ENCODE peak calls at places on chromosomes 2 and 18, in six cellular contexts. F, Z, R, Y, D and B are unnamed samples.

GRCh38 chr2:174778479-174778962 is 14.2 kb upstream of the CHRNA1 start:
- DNase-seq in F (no peak), Z (no peak), R (no peak), Y (peak; percentile 62), D (no peak), B (no peak)

GRCh38 chr2:9778012-9778411 is 65.3 kb upstream of the TAF1B start:
- DNase-seq in F (no peak), Z (no peak), R (peak; percentile 85), Y (no peak), D (no peak), B (peak; percentile 51)

GRCh38 chr2:121080013-121080772 is 204.8 kb downstream of the TFCP2L1 start:
- DNase-seq in F (peak; percentile 44), Z (peak; percentile 69), R (peak; percentile 84), Y (no peak), D (no peak), B (peak; percentile 83)

GRCh38 chr2:204544961-204545860 is at the start of gene PARD3B:
- DNase-seq in F (peak; percentile 82), Z (peak; percentile 74), R (peak; percentile 85), Y (peak; percentile 12), D (peak; percentile 20), B (peak; percentile 70)

GRCh38 chr2:47008381-47009280 is 93.0 kb upstream of the MCFD2 start:
- DNase-seq in F (peak; percentile 38), Z (no peak), R (peak; percentile 81), Y (no peak), D (no peak), B (peak; percentile 32)

GRCh38 chr18:32019251-32019943 is 772 bp downstream of the RNF125 start:
- DNase-seq in F (peak; percentile 0), Z (peak; percentile 49), R (peak; percentile 75), Y (peak; percentile 49), D (no peak), B (peak; percentile 51)

GRCh38 chr2:219028996-219029828 is 12.1 kb downstream of the CFAP65 start:
- DNase-seq in F (no peak), Z (no peak), R (no peak), Y (no peak), D (no peak), B (no peak)

GRCh38 chr2:213723051-213723560 is 438.8 kb downstream of the SPAG16 start:
- DNase-seq in F (no peak), Z (no peak), R (peak; percentile 9), Y (no peak), D (no peak), B (no peak)

GRCh38 chr2:116510117-116510671 is 1304.3 kb upstream of the DDX18 start:
- DNase-seq in F (no peak), Z (no peak), R (peak; percentile 3), Y (no peak), D (no peak), B (no peak)

GRCh38 chr2:25368650-25369049 is 26.9 kb upstream of the DNMT3A start:
- DNase-seq in F (no peak), Z (no peak), R (no peak), Y (no peak), D (no peak), B (no peak)

GRCh38 chr2:9824956-9825720 is 18.1 kb upstream of the TAF1B start:
- DNase-seq in F (no peak), Z (no peak), R (no peak), Y (no peak), D (no peak), B (no peak)

GRCh38 chr2:240327566-240327965 is 107.9 kb upstream of the GPC1 start:
- DNase-seq in F (no peak), Z (no peak), R (no peak), Y (no peak), D (no peak), B (no peak)

GRCh38 chr18:2102022-2102421 is 469.3 kb downstream of the METTL4 start:
- DNase-seq in F (no peak), Z (no peak), R (no peak), Y (no peak), D (no peak), B (no peak)

GRCh38 chr2:239732666-239733010 is 292.5 kb downstream of the NDUFA10 start:
- DNase-seq in F (no peak), Z (no peak), R (no peak), Y (no peak), D (no peak), B (no peak)

GRCh38 chr2:184793196-184793595 is 194.9 kb downstream of the ZNF804A start:
- DNase-seq in F (no peak), Z (no peak), R (no peak), Y (no peak), D (no peak), B (no peak)

GRCh38 chr2:97693476-97693875 is 19.9 kb upstream of the ZAP70 start:
- DNase-seq in F (no peak), Z (no peak), R (no peak), Y (no peak), D (no peak), B (no peak)

GRCh38 chr2:151880586-151880985 is 52.4 kb upstream of the ARL5A start:
- DNase-seq in F (no peak), Z (no peak), R (no peak), Y (no peak), D (no peak), B (no peak)

GRCh38 chr2:174121612-174122011 is 126.7 kb downstream of the OLA1 start:
- DNase-seq in F (no peak), Z (no peak), R (no peak), Y (no peak), D (no peak), B (no peak)

GRCh38 chr2:25251461-25252273 is 83.3 kb upstream of the POMC start:
- DNase-seq in F (peak; percentile 42), Z (peak; percentile 46), R (peak; percentile 83), Y (no peak), D (no peak), B (peak; percentile 57)

GRCh38 chr18:79573921-79574491 is 105.6 kb upstream of the CTDP1 start:
- DNase-seq in F (no peak), Z (no peak), R (no peak), Y (no peak), D (no peak), B (no peak)

GRCh38 chr2:235268535-235268934 is 225.3 kb upstream of the AGAP1 start:
- DNase-seq in F (no peak), Z (no peak), R (no peak), Y (no peak), D (peak; percentile 13), B (no peak)

GRCh38 chr2:66173635-66174034 is 261.3 kb upstream of the MEIS1 start:
- DNase-seq in F (no peak), Z (no peak), R (no peak), Y (no peak), D (no peak), B (no peak)

GRCh38 chr18:26943906-26944305 is 78.4 kb upstream of the AQP4 start:
- DNase-seq in F (no peak), Z (no peak), R (no peak), Y (no peak), D (no peak), B (no peak)

GRCh38 chr2:63789318-63790051 is 52.2 kb upstream of the UGP2 start:
- DNase-seq in F (no peak), Z (no peak), R (no peak), Y (no peak), D (no peak), B (no peak)

GRCh38 chr2:224927671-224928173 is 114.5 kb downstream of the DOCK10 start:
- DNase-seq in F (no peak), Z (peak; percentile 56), R (no peak), Y (peak; percentile 58), D (peak; percentile 64), B (no peak)

GRCh38 chr2:767944-768343 is 90.7 kb upstream of the TMEM18 start:
- DNase-seq in F (no peak), Z (no peak), R (no peak), Y (no peak), D (no peak), B (no peak)

GRCh38 chr2:205752421-205752820 is 70.1 kb downstream of the NRP2 start:
- DNase-seq in F (no peak), Z (no peak), R (no peak), Y (no peak), D (no peak), B (no peak)

GRCh38 chr2:101518470-101519172 is 43.7 kb upstream of the RFX8 start:
- DNase-seq in F (peak; percentile 25), Z (peak; percentile 61), R (peak; percentile 59), Y (no peak), D (no peak), B (peak; percentile 46)

GRCh38 chr2:151071906-151072305 is 189.8 kb downstream of the RBM43 start:
- DNase-seq in F (no peak), Z (no peak), R (no peak), Y (no peak), D (no peak), B (no peak)